ENCODE peak calls at places on chromosomes 7 and 10, in nine cellular contexts. One of them, this sample, is unnamed.

GRCh38 chr7:28682136-28682535 is 269.8 kb downstream of the CREB5 start:
- DNase-seq in adrenal gland: no peak
- DNase-seq in neural progenitor cell: no peak
- DNase-seq in tibial artery: no peak
- DNase-seq in heart right ventricle: no peak
- DNase-seq in GM12865: no peak
- DNase-seq in heart left ventricle: no peak
- DNase-seq in right atrium auricular region: no peak
- DNase-seq in AG10803: no peak
- DNase-seq in this sample: no peak

GRCh38 chr10:4170633-4171314 is 385.8 kb upstream of the KLF6 start:
- DNase-seq in heart right ventricle: no peak
- DNase-seq in AG10803: no peak
- DNase-seq in neural progenitor cell: no peak
- DNase-seq in GM12865: peak; percentile 14
- DNase-seq in right atrium auricular region: no peak
- DNase-seq in heart left ventricle: no peak
- DNase-seq in tibial artery: no peak
- DNase-seq in adrenal gland: no peak
- DNase-seq in this sample: no peak

GRCh38 chr10:74683067-74683466 is 143.3 kb upstream of the KAT6B start:
- DNase-seq in AG10803: peak; percentile 11
- DNase-seq in heart right ventricle: no peak
- DNase-seq in adrenal gland: no peak
- DNase-seq in heart left ventricle: no peak
- DNase-seq in neural progenitor cell: no peak
- DNase-seq in GM12865: peak; percentile 43
- DNase-seq in right atrium auricular region: no peak
- DNase-seq in tibial artery: no peak
- DNase-seq in this sample: no peak

GRCh38 chr10:111392910-111393309 is 316.1 kb downstream of the ADRA2A start:
- DNase-seq in GM12865: no peak
- DNase-seq in right atrium auricular region: no peak
- DNase-seq in AG10803: peak; percentile 87
- DNase-seq in adrenal gland: no peak
- DNase-seq in tibial artery: no peak
- DNase-seq in heart right ventricle: no peak
- DNase-seq in neural progenitor cell: no peak
- DNase-seq in heart left ventricle: no peak
- DNase-seq in this sample: no peak

GRCh38 chr10:107616463-107617131 is 452.1 kb upstream of the SORCS1 start:
- DNase-seq in tibial artery: no peak
- DNase-seq in heart left ventricle: no peak
- DNase-seq in GM12865: no peak
- DNase-seq in neural progenitor cell: no peak
- DNase-seq in right atrium auricular region: no peak
- DNase-seq in heart right ventricle: no peak
- DNase-seq in adrenal gland: no peak
- DNase-seq in AG10803: peak; percentile 70
- DNase-seq in this sample: peak; percentile 50

GRCh38 chr10:95260909-95261552 is 29.8 kb downstream of the PDLIM1 start:
- DNase-seq in heart right ventricle: no peak
- DNase-seq in adrenal gland: no peak
- DNase-seq in right atrium auricular region: peak; percentile 44
- DNase-seq in AG10803: peak; percentile 76
- DNase-seq in heart left ventricle: no peak
- DNase-seq in neural progenitor cell: no peak
- DNase-seq in tibial artery: no peak
- DNase-seq in GM12865: no peak
- DNase-seq in this sample: peak; percentile 52

GRCh38 chr10:34584164-34584563 is 230.9 kb downstream of the PARD3 start:
- DNase-seq in heart right ventricle: no peak
- DNase-seq in neural progenitor cell: no peak
- DNase-seq in heart left ventricle: no peak
- DNase-seq in right atrium auricular region: no peak
- DNase-seq in adrenal gland: no peak
- DNase-seq in tibial artery: no peak
- DNase-seq in GM12865: no peak
- DNase-seq in AG10803: peak; percentile 94
- DNase-seq in this sample: peak; percentile 95

GRCh38 chr10:36393800-36394199 is 731.6 kb upstream of the ANKRD30A start:
- DNase-seq in heart right ventricle: no peak
- DNase-seq in AG10803: peak; percentile 63
- DNase-seq in heart left ventricle: no peak
- DNase-seq in tibial artery: no peak
- DNase-seq in neural progenitor cell: no peak
- DNase-seq in adrenal gland: no peak
- DNase-seq in GM12865: no peak
- DNase-seq in right atrium auricular region: no peak
- DNase-seq in this sample: peak; percentile 9

GRCh38 chr7:36630112-36630650 is 94.1 kb downstream of the AOAH start:
- DNase-seq in right atrium auricular region: no peak
- DNase-seq in adrenal gland: no peak
- DNase-seq in heart left ventricle: no peak
- DNase-seq in GM12865: no peak
- DNase-seq in tibial artery: no peak
- DNase-seq in AG10803: no peak
- DNase-seq in heart right ventricle: no peak
- DNase-seq in neural progenitor cell: no peak
- DNase-seq in this sample: no peak

GRCh38 chr7:121001932-121002754 is 13.6 kb downstream of the CPED1 start:
- DNase-seq in AG10803: no peak
- DNase-seq in heart right ventricle: no peak
- DNase-seq in neural progenitor cell: no peak
- DNase-seq in tibial artery: no peak
- DNase-seq in adrenal gland: no peak
- DNase-seq in right atrium auricular region: no peak
- DNase-seq in GM12865: no peak
- DNase-seq in heart left ventricle: no peak
- DNase-seq in this sample: peak; percentile 31

GRCh38 chr7:151571471-151571870 is 51.8 kb upstream of the RHEB start:
- DNase-seq in right atrium auricular region: no peak
- DNase-seq in GM12865: no peak
- DNase-seq in neural progenitor cell: no peak
- DNase-seq in tibial artery: no peak
- DNase-seq in heart right ventricle: no peak
- DNase-seq in heart left ventricle: no peak
- DNase-seq in AG10803: peak; percentile 5
- DNase-seq in adrenal gland: no peak
- DNase-seq in this sample: no peak

GRCh38 chr7:151566897-151567320 is 47.2 kb upstream of the RHEB start:
- DNase-seq in adrenal gland: no peak
- DNase-seq in heart right ventricle: no peak
- DNase-seq in neural progenitor cell: no peak
- DNase-seq in GM12865: no peak
- DNase-seq in heart left ventricle: no peak
- DNase-seq in right atrium auricular region: no peak
- DNase-seq in AG10803: peak; percentile 85
- DNase-seq in tibial artery: no peak
- DNase-seq in this sample: peak; percentile 76

GRCh38 chr7:151568951-151569652 is 49.4 kb upstream of the RHEB start:
- DNase-seq in AG10803: no peak
- DNase-seq in heart left ventricle: no peak
- DNase-seq in heart right ventricle: no peak
- DNase-seq in tibial artery: no peak
- DNase-seq in GM12865: no peak
- DNase-seq in adrenal gland: no peak
- DNase-seq in neural progenitor cell: no peak
- DNase-seq in right atrium auricular region: no peak
- DNase-seq in this sample: no peak

GRCh38 chr7:151572136-151572535 is 52.4 kb upstream of the RHEB start:
- DNase-seq in neural progenitor cell: no peak
- DNase-seq in tibial artery: no peak
- DNase-seq in adrenal gland: no peak
- DNase-seq in heart right ventricle: no peak
- DNase-seq in AG10803: peak; percentile 80
- DNase-seq in right atrium auricular region: no peak
- DNase-seq in GM12865: no peak
- DNase-seq in heart left ventricle: no peak
- DNase-seq in this sample: no peak

DNA sequence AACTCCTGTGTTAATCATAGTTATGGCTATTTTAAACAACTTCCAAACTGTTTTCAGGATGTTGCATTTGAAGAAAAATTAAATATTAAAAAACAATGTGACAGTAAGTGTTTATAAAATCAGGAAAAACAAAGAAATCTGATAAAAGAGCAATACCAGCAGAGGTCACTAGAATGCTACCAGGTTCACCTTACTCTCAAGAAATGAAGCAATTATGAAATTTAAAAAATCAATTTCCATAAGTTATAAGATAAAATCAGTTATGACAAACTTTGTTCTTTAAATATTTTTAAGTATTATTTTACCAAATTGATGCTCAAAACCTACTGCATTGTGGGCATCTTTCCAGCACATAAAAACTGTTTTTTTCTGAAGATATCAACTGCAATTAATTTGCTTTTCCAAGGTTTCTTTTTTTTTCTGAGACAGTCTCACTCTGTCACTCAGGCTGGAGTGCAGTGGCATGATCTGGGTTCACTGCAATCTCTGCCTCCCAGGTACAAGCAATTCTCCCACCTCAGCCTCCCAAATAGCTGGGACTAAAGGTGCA is 50.7 kb upstream of the RHEB start:
- DNase-seq in AG10803: peak; percentile 35
- DNase-seq in GM12865: peak; percentile 16
- DNase-seq in adrenal gland: no peak
- DNase-seq in heart left ventricle: no peak
- DNase-seq in heart right ventricle: no peak
- DNase-seq in neural progenitor cell: no peak
- DNase-seq in right atrium auricular region: no peak
- DNase-seq in tibial artery: no peak
- DNase-seq in this sample: peak; percentile 65
- TF ChIP-seq CTCF in AG10803: peak; percentile 75
- TF ChIP-seq CTCF in GM12865: peak; percentile 26
- TF ChIP-seq CTCF in adrenal gland: peak; percentile 50
- TF ChIP-seq CTCF in heart left ventricle: peak; percentile 44
- TF ChIP-seq CTCF in heart right ventricle: peak; percentile 61
- TF ChIP-seq CTCF in neural progenitor cell: peak; percentile 34
- TF ChIP-seq CTCF in right atrium auricular region: peak; percentile 59
- TF ChIP-seq CTCF in tibial artery: peak; percentile 47
- TF ChIP-seq CTCF in this sample: peak; percentile 60

GRCh38 chr10:129468187-129468586 is 1.1 kb downstream of the MGMT start:
- DNase-seq in tibial artery: no peak
- DNase-seq in right atrium auricular region: no peak
- DNase-seq in AG10803: no peak
- DNase-seq in neural progenitor cell: no peak
- DNase-seq in heart left ventricle: no peak
- DNase-seq in adrenal gland: no peak
- DNase-seq in heart right ventricle: no peak
- DNase-seq in GM12865: no peak
- DNase-seq in this sample: no peak
- H3K4me3 ChIP-seq in tibial artery: no peak overlapping the region
- H3K4me3 ChIP-seq in right atrium auricular region: no peak overlapping the region
- H3K4me3 ChIP-seq in AG10803: peak overlapping the region; percentile 87
- H3K4me3 ChIP-seq in neural progenitor cell: no peak overlapping the region
- H3K4me3 ChIP-seq in heart left ventricle: no peak overlapping the region
- H3K4me3 ChIP-seq in adrenal gland: no peak overlapping the region
- H3K4me3 ChIP-seq in heart right ventricle: no peak overlapping the region
- H3K4me3 ChIP-seq in GM12865: no peak overlapping the region
- H3K4me3 ChIP-seq in this sample: no peak overlapping the region

GRCh38 chr7:85038466-85038865 is 148.4 kb downstream of the SEMA3D start:
- DNase-seq in GM12865: no peak
- DNase-seq in heart left ventricle: no peak
- DNase-seq in neural progenitor cell: no peak
- DNase-seq in AG10803: no peak
- DNase-seq in adrenal gland: no peak
- DNase-seq in right atrium auricular region: no peak
- DNase-seq in tibial artery: no peak
- DNase-seq in heart right ventricle: no peak
- DNase-seq in this sample: no peak

GRCh38 chr7:85046512-85046911 is 140.3 kb downstream of the SEMA3D start:
- DNase-seq in neural progenitor cell: no peak
- DNase-seq in right atrium auricular region: no peak
- DNase-seq in AG10803: no peak
- DNase-seq in heart left ventricle: no peak
- DNase-seq in heart right ventricle: no peak
- DNase-seq in tibial artery: no peak
- DNase-seq in adrenal gland: no peak
- DNase-seq in GM12865: no peak
- DNase-seq in this sample: no peak

GRCh38 chr7:85039196-85039923 is 147.5 kb downstream of the SEMA3D start:
- DNase-seq in adrenal gland: no peak
- DNase-seq in AG10803: no peak
- DNase-seq in heart right ventricle: no peak
- DNase-seq in GM12865: peak; percentile 43
- DNase-seq in right atrium auricular region: no peak
- DNase-seq in neural progenitor cell: no peak
- DNase-seq in tibial artery: no peak
- DNase-seq in heart left ventricle: no peak
- DNase-seq in this sample: no peak

GRCh38 chr7:85041599-85042216 is 145.1 kb downstream of the SEMA3D start:
- DNase-seq in heart left ventricle: peak; percentile 36
- DNase-seq in right atrium auricular region: peak; percentile 61
- DNase-seq in heart right ventricle: peak; percentile 26
- DNase-seq in neural progenitor cell: peak; percentile 78
- DNase-seq in AG10803: peak; percentile 63
- DNase-seq in GM12865: peak; percentile 71
- DNase-seq in tibial artery: peak; percentile 78
- DNase-seq in adrenal gland: peak; percentile 71
- DNase-seq in this sample: peak; percentile 85
- TF ChIP-seq CTCF in heart left ventricle: peak; percentile 62
- TF ChIP-seq CTCF in right atrium auricular region: peak; percentile 70
- TF ChIP-seq CTCF in heart right ventricle: peak; percentile 72
- TF ChIP-seq CTCF in neural progenitor cell: peak; percentile 90
- TF ChIP-seq CTCF in AG10803: peak; percentile 89
- TF ChIP-seq CTCF in GM12865: peak; percentile 62
- TF ChIP-seq CTCF in tibial artery: peak; percentile 64
- TF ChIP-seq CTCF in adrenal gland: peak; percentile 55
- TF ChIP-seq CTCF in this sample: peak; percentile 80

GRCh38 chr10:123139165-123139520 is 3.4 kb downstream of the HMX3 start:
- DNase-seq in neural progenitor cell: no peak
- DNase-seq in GM12865: no peak
- DNase-seq in adrenal gland: no peak
- DNase-seq in AG10803: no peak
- DNase-seq in heart left ventricle: no peak
- DNase-seq in heart right ventricle: no peak
- DNase-seq in tibial artery: no peak
- DNase-seq in right atrium auricular region: no peak
- DNase-seq in this sample: no peak
- H3K4me3 ChIP-seq in neural progenitor cell: peak overlapping the region; percentile 29
- H3K4me3 ChIP-seq in GM12865: peak overlapping the region; percentile 73
- H3K4me3 ChIP-seq in adrenal gland: no peak overlapping the region
- H3K4me3 ChIP-seq in AG10803: no peak overlapping the region
- H3K4me3 ChIP-seq in heart left ventricle: no peak overlapping the region
- H3K4me3 ChIP-seq in heart right ventricle: no peak overlapping the region
- H3K4me3 ChIP-seq in tibial artery: no peak overlapping the region
- H3K4me3 ChIP-seq in right atrium auricular region: no peak overlapping the region
- H3K4me3 ChIP-seq in this sample: no peak overlapping the region

This sample was measured in fibroblast of pulmonary artery.